ENCODE peak calls at places on chromosomes 11 and 22, in eight cellular contexts. One of them, this sample, is unnamed.

GRCh38 chr22:16845881-16846280 is 20.7 kb upstream of the XKR3 start:
- DNase-seq in neural progenitor cell: no peak
- DNase-seq in left ventricle myocardium inferior: no peak
- DNase-seq in tibial artery: no peak
- DNase-seq in right cardiac atrium: no peak
- DNase-seq in psoas muscle: no peak
- DNase-seq in colonic mucosa: no peak
- DNase-seq in transverse colon: no peak
- DNase-seq in this sample: no peak

GRCh38 chr22:32818446-32819115 is 17.1 kb downstream of the TIMP3 start:
- DNase-seq in neural progenitor cell: no peak
- DNase-seq in left ventricle myocardium inferior: no peak
- DNase-seq in tibial artery: peak; percentile 57
- DNase-seq in right cardiac atrium: no peak
- DNase-seq in psoas muscle: no peak
- DNase-seq in colonic mucosa: no peak
- DNase-seq in transverse colon: no peak
- DNase-seq in this sample: no peak

GRCh38 chr11:57405271-57405890 is 14.9 kb upstream of the PRG2 start:
- DNase-seq in neural progenitor cell: no peak
- DNase-seq in left ventricle myocardium inferior: no peak
- DNase-seq in tibial artery: no peak
- DNase-seq in right cardiac atrium: peak; percentile 27
- DNase-seq in psoas muscle: no peak
- DNase-seq in colonic mucosa: no peak
- DNase-seq in transverse colon: no peak
- DNase-seq in this sample: no peak

GRCh38 chr22:20567993-20568417 is 60.6 kb downstream of the MED15 start:
- DNase-seq in neural progenitor cell: no peak
- DNase-seq in left ventricle myocardium inferior: peak; percentile 14
- DNase-seq in tibial artery: no peak
- DNase-seq in right cardiac atrium: peak; percentile 10
- DNase-seq in psoas muscle: no peak
- DNase-seq in colonic mucosa: no peak
- DNase-seq in transverse colon: no peak
- DNase-seq in this sample: peak; percentile 35

GRCh38 chr22:36435516-36436415 is 45.7 kb downstream of the TXN2 start:
- DNase-seq in neural progenitor cell: peak; percentile 72
- DNase-seq in left ventricle myocardium inferior: no peak
- DNase-seq in tibial artery: no peak
- DNase-seq in right cardiac atrium: no peak
- DNase-seq in psoas muscle: no peak
- DNase-seq in colonic mucosa: peak; percentile 88
- DNase-seq in transverse colon: peak; percentile 84
- DNase-seq in this sample: no peak

GRCh38 chr11:61738776-61739175 is 13.7 kb upstream of the MYRF start:
- DNase-seq in neural progenitor cell: no peak
- DNase-seq in left ventricle myocardium inferior: no peak
- DNase-seq in tibial artery: no peak
- DNase-seq in right cardiac atrium: no peak
- DNase-seq in psoas muscle: no peak
- DNase-seq in colonic mucosa: no peak
- DNase-seq in transverse colon: no peak
- DNase-seq in this sample: no peak

GRCh38 chr22:29689201-29689871 is 30.5 kb upstream of the CABP7 start:
- DNase-seq in neural progenitor cell: peak; percentile 42
- DNase-seq in left ventricle myocardium inferior: no peak
- DNase-seq in tibial artery: no peak
- DNase-seq in right cardiac atrium: no peak
- DNase-seq in psoas muscle: no peak
- DNase-seq in colonic mucosa: no peak
- DNase-seq in transverse colon: no peak
- DNase-seq in this sample: no peak

GRCh38 chr22:27107824-27108223 is 450.4 kb downstream of the MIAT start:
- DNase-seq in neural progenitor cell: no peak
- DNase-seq in left ventricle myocardium inferior: peak; percentile 53
- DNase-seq in tibial artery: peak; percentile 88
- DNase-seq in right cardiac atrium: peak; percentile 75
- DNase-seq in psoas muscle: peak; percentile 73
- DNase-seq in colonic mucosa: peak; percentile 55
- DNase-seq in transverse colon: peak; percentile 45
- DNase-seq in this sample: peak; percentile 97

GRCh38 chr11:1013628-1013935 is 22.9 kb downstream of the MUC6 start:
- DNase-seq in neural progenitor cell: no peak
- DNase-seq in left ventricle myocardium inferior: no peak
- DNase-seq in tibial artery: no peak
- DNase-seq in right cardiac atrium: no peak
- DNase-seq in psoas muscle: no peak
- DNase-seq in colonic mucosa: no peak
- DNase-seq in transverse colon: no peak
- DNase-seq in this sample: no peak

GRCh38 chr22:44869196-44869595 is 116.8 kb downstream of the ARHGAP8 start:
- DNase-seq in neural progenitor cell: no peak
- DNase-seq in left ventricle myocardium inferior: no peak
- DNase-seq in tibial artery: no peak
- DNase-seq in right cardiac atrium: no peak
- DNase-seq in psoas muscle: no peak
- DNase-seq in colonic mucosa: no peak
- DNase-seq in transverse colon: no peak
- DNase-seq in this sample: no peak

GRCh38 chr11:86524603-86525352 is 147.6 kb downstream of the ME3 start:
- DNase-seq in neural progenitor cell: no peak
- DNase-seq in left ventricle myocardium inferior: no peak
- DNase-seq in tibial artery: no peak
- DNase-seq in right cardiac atrium: no peak
- DNase-seq in psoas muscle: no peak
- DNase-seq in colonic mucosa: no peak
- DNase-seq in transverse colon: no peak
- DNase-seq in this sample: peak; percentile 60

GRCh38 chr11:134140961-134141490 is 72.2 kb downstream of the JAM3 start:
- DNase-seq in neural progenitor cell: no peak
- DNase-seq in left ventricle myocardium inferior: no peak
- DNase-seq in tibial artery: no peak
- DNase-seq in right cardiac atrium: no peak
- DNase-seq in psoas muscle: no peak
- DNase-seq in colonic mucosa: no peak
- DNase-seq in transverse colon: no peak
- DNase-seq in this sample: no peak

GRCh38 chr11:119752946-119753345 is 23.9 kb upstream of the NECTIN1 start:
- DNase-seq in neural progenitor cell: no peak
- DNase-seq in left ventricle myocardium inferior: no peak
- DNase-seq in tibial artery: no peak
- DNase-seq in right cardiac atrium: no peak
- DNase-seq in psoas muscle: no peak
- DNase-seq in colonic mucosa: no peak
- DNase-seq in transverse colon: no peak
- DNase-seq in this sample: no peak
- H3K4me3 ChIP-seq in neural progenitor cell: no peak overlapping the region
- H3K4me3 ChIP-seq in left ventricle myocardium inferior: no peak overlapping the region
- H3K4me3 ChIP-seq in tibial artery: no peak overlapping the region
- H3K4me3 ChIP-seq in right cardiac atrium: no peak overlapping the region
- H3K4me3 ChIP-seq in psoas muscle: no peak overlapping the region
- H3K4me3 ChIP-seq in colonic mucosa: no peak overlapping the region
- H3K4me3 ChIP-seq in transverse colon: no peak overlapping the region
- H3K4me3 ChIP-seq in this sample: no peak overlapping the region

DNA sequence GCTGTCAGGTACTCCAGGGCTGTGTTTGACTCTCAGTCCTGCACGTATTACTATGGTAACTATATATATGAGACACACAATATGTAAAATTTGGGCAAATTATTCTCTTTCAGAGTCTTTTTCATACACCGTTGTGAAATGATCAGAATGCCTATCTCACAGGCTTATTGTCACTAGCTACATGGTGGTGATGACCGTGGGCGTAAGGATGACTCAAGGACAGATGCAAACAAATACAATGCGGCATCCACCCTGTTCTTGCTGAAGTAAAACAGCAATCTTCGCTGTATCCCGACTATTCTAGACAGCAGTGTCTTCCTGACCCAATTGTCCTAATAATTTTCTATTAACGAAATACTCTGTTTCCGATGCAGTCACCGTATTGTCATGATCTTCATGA is 79.5 kb downstream of the ZC3H12C start:
- DNase-seq in neural progenitor cell: no peak
- DNase-seq in left ventricle myocardium inferior: no peak
- DNase-seq in tibial artery: no peak
- DNase-seq in right cardiac atrium: no peak
- DNase-seq in psoas muscle: no peak
- DNase-seq in colonic mucosa: no peak
- DNase-seq in transverse colon: no peak
- DNase-seq in this sample: no peak
- H3K27ac ChIP-seq in neural progenitor cell: no peak overlapping the region
- H3K27ac ChIP-seq in left ventricle myocardium inferior: no peak overlapping the region
- H3K27ac ChIP-seq in tibial artery: no peak overlapping the region
- H3K27ac ChIP-seq in right cardiac atrium: no peak overlapping the region
- H3K27ac ChIP-seq in psoas muscle: no peak overlapping the region
- H3K27ac ChIP-seq in colonic mucosa: no peak overlapping the region
- H3K27ac ChIP-seq in transverse colon: no peak overlapping the region
- H3K27ac ChIP-seq in this sample: no peak overlapping the region

GRCh38 chr11:123473941-123474668 is 44.0 kb downstream of the GRAMD1B start:
- DNase-seq in neural progenitor cell: no peak
- DNase-seq in left ventricle myocardium inferior: no peak
- DNase-seq in tibial artery: no peak
- DNase-seq in right cardiac atrium: no peak
- DNase-seq in psoas muscle: no peak
- DNase-seq in colonic mucosa: no peak
- DNase-seq in transverse colon: no peak
- DNase-seq in this sample: peak; percentile 81

GRCh38 chr11:123474994-123475393 is 44.9 kb downstream of the GRAMD1B start:
- DNase-seq in neural progenitor cell: no peak
- DNase-seq in left ventricle myocardium inferior: no peak
- DNase-seq in tibial artery: no peak
- DNase-seq in right cardiac atrium: no peak
- DNase-seq in psoas muscle: no peak
- DNase-seq in colonic mucosa: no peak
- DNase-seq in transverse colon: no peak
- DNase-seq in this sample: peak; percentile 23

GRCh38 chr11:123478352-123478986 is 48.4 kb downstream of the GRAMD1B start:
- DNase-seq in neural progenitor cell: peak; percentile 83
- DNase-seq in left ventricle myocardium inferior: no peak
- DNase-seq in tibial artery: no peak
- DNase-seq in right cardiac atrium: peak; percentile 60
- DNase-seq in psoas muscle: peak; percentile 30
- DNase-seq in colonic mucosa: peak; percentile 38
- DNase-seq in transverse colon: peak; percentile 42
- DNase-seq in this sample: peak; percentile 64

GRCh38 chr11:123477205-123477907 is 47.3 kb downstream of the GRAMD1B start:
- DNase-seq in neural progenitor cell: no peak
- DNase-seq in left ventricle myocardium inferior: no peak
- DNase-seq in tibial artery: no peak
- DNase-seq in right cardiac atrium: no peak
- DNase-seq in psoas muscle: no peak
- DNase-seq in colonic mucosa: no peak
- DNase-seq in transverse colon: no peak
- DNase-seq in this sample: no peak

GRCh38 chr11:123475478-123475877 is 45.4 kb downstream of the GRAMD1B start:
- DNase-seq in neural progenitor cell: peak; percentile 69
- DNase-seq in left ventricle myocardium inferior: no peak
- DNase-seq in tibial artery: no peak
- DNase-seq in right cardiac atrium: no peak
- DNase-seq in psoas muscle: no peak
- DNase-seq in colonic mucosa: no peak
- DNase-seq in transverse colon: no peak
- DNase-seq in this sample: peak; percentile 50
- H3K4me3 ChIP-seq in neural progenitor cell: no peak overlapping the region
- H3K4me3 ChIP-seq in left ventricle myocardium inferior: no peak overlapping the region
- H3K4me3 ChIP-seq in tibial artery: no peak overlapping the region
- H3K4me3 ChIP-seq in right cardiac atrium: no peak overlapping the region
- H3K4me3 ChIP-seq in psoas muscle: no peak overlapping the region
- H3K4me3 ChIP-seq in colonic mucosa: no peak overlapping the region
- H3K4me3 ChIP-seq in transverse colon: no peak overlapping the region
- H3K4me3 ChIP-seq in this sample: no peak overlapping the region

GRCh38 chr11:68659158-68659921 is 25.0 kb upstream of the GAL start:
- DNase-seq in neural progenitor cell: no peak
- DNase-seq in left ventricle myocardium inferior: peak; percentile 66
- DNase-seq in tibial artery: peak; percentile 66
- DNase-seq in right cardiac atrium: peak; percentile 84
- DNase-seq in psoas muscle: peak; percentile 74
- DNase-seq in colonic mucosa: no peak
- DNase-seq in transverse colon: peak; percentile 14
- DNase-seq in this sample: peak; percentile 98

GRCh38 chr11:68660066-68660810 is 24.1 kb upstream of the GAL start:
- DNase-seq in neural progenitor cell: no peak
- DNase-seq in left ventricle myocardium inferior: no peak
- DNase-seq in tibial artery: no peak
- DNase-seq in right cardiac atrium: no peak
- DNase-seq in psoas muscle: no peak
- DNase-seq in colonic mucosa: no peak
- DNase-seq in transverse colon: no peak
- DNase-seq in this sample: no peak

GRCh38 chr11:68658097-68658496 is 26.2 kb upstream of the GAL start:
- DNase-seq in neural progenitor cell: no peak
- DNase-seq in left ventricle myocardium inferior: no peak
- DNase-seq in tibial artery: no peak
- DNase-seq in right cardiac atrium: no peak
- DNase-seq in psoas muscle: no peak
- DNase-seq in colonic mucosa: no peak
- DNase-seq in transverse colon: no peak
- DNase-seq in this sample: no peak

GRCh38 chr11:68657021-68657780 is 27.1 kb upstream of the GAL start:
- DNase-seq in neural progenitor cell: no peak
- DNase-seq in left ventricle myocardium inferior: no peak
- DNase-seq in tibial artery: no peak
- DNase-seq in right cardiac atrium: no peak
- DNase-seq in psoas muscle: no peak
- DNase-seq in colonic mucosa: no peak
- DNase-seq in transverse colon: no peak
- DNase-seq in this sample: no peak

DNA sequence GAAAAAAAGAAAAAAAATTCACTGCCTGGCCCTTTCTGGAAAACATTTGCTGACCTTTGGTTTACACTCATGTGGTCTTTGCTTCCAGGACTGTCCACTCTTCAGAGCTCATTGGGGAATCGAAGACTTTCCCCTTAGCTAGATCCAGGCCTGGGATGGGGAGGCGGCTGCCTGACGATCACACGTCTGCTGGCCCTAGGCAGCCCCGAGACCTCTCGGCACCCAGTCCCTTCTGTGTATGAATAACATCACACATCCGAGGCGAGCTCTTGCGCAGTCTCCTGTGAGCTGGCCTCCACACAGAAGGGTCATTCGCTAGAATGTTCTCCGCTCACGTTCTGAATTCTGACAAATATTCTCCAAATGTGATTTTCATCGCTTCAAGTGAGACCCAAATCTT is 25.7 kb upstream of the GAL start:
- DNase-seq in neural progenitor cell: no peak
- DNase-seq in left ventricle myocardium inferior: no peak
- DNase-seq in tibial artery: peak; percentile 51
- DNase-seq in right cardiac atrium: peak; percentile 51
- DNase-seq in psoas muscle: no peak
- DNase-seq in colonic mucosa: no peak
- DNase-seq in transverse colon: no peak
- DNase-seq in this sample: peak; percentile 5
- H3K27ac ChIP-seq in neural progenitor cell: no peak overlapping the region
- H3K27ac ChIP-seq in left ventricle myocardium inferior: no peak overlapping the region
- H3K27ac ChIP-seq in tibial artery: no peak overlapping the region
- H3K27ac ChIP-seq in right cardiac atrium: no peak overlapping the region
- H3K27ac ChIP-seq in psoas muscle: peak overlapping the region; percentile 30
- H3K27ac ChIP-seq in colonic mucosa: no peak overlapping the region
- H3K27ac ChIP-seq in transverse colon: no peak overlapping the region
- H3K27ac ChIP-seq in this sample: no peak overlapping the region